ENCODE peak calls at places on chromosomes 2 and 18, in six cellular contexts. P is nephron progenitor cell, U is fibroblast of lung, W is A549, M is astrocyte of the spinal cord, C is left lung. R is an unnamed sample.

GRCh38 chr2:175815537-175815936 is 186.5 kb downstream of the LNPK start:
- DNase-seq in W (no peak), P (no peak), U (peak; percentile 50), M (no peak), C (no peak), R (no peak)

GRCh38 chr2:181904022-181904632 is 12.6 kb downstream of the ITPRID2 start:
- DNase-seq in P (peak; percentile 4), W (peak; percentile 15), C (no peak), U (peak; percentile 39), M (peak; percentile 68), R (no peak)

GRCh38 chr2:120794716-120795115 is 59.0 kb downstream of the GLI2 start:
- DNase-seq in P (no peak), C (no peak), M (no peak), W (no peak), U (peak; percentile 72), R (no peak)

GRCh38 chr18:2848145-2848878 is 1.5 kb downstream of the EMILIN2 start:
- DNase-seq in W (no peak), P (no peak), M (peak; percentile 9), U (no peak), C (no peak), R (no peak)

GRCh38 chr2:175136334-175137215 is 31.4 kb downstream of the ATF2 start:
- DNase-seq in U (no peak), C (no peak), M (no peak), W (no peak), P (no peak), R (no peak)

GRCh38 chr2:162840598-162841246 is 2.2 kb upstream of the KCNH7 start:
- DNase-seq in U (peak; percentile 78), M (peak; percentile 82), C (peak; percentile 36), P (peak; percentile 84), W (peak; percentile 4), R (no peak)

GRCh38 chr18:34631071-34631470 is 79.0 kb upstream of the DTNA start:
- DNase-seq in P (no peak), M (no peak), W (no peak), U (no peak), C (no peak), R (no peak)

GRCh38 chr2:232331071-232331470 is 47.5 kb upstream of the ALPP start:
- DNase-seq in C (peak; percentile 29), M (no peak), P (no peak), W (no peak), U (no peak), R (peak; percentile 40)

GRCh38 chr2:119319593-119319992 is 47.0 kb downstream of the C2orf76 start:
- DNase-seq in U (no peak), P (no peak), C (no peak), M (no peak), W (no peak), R (no peak)

GRCh38 chr2:148893906-148894305 is 18.9 kb downstream of the KIF5C start:
- DNase-seq in U (no peak), P (no peak), C (no peak), M (no peak), W (no peak), R (no peak)
- TF ChIP-seq CTCF in U (no peak), P (no peak), C (no peak), M (no peak), W (no peak), R (no peak)

GRCh38 chr18:13139885-13140450 is 78.6 kb upstream of the LDLRAD4 start:
- DNase-seq in W (no peak), P (no peak), C (no peak), U (no peak), M (no peak), R (no peak)
- TF ChIP-seq CTCF in W (no peak), P (no peak), C (no peak), U (no peak), M (no peak), R (no peak)

DNA sequence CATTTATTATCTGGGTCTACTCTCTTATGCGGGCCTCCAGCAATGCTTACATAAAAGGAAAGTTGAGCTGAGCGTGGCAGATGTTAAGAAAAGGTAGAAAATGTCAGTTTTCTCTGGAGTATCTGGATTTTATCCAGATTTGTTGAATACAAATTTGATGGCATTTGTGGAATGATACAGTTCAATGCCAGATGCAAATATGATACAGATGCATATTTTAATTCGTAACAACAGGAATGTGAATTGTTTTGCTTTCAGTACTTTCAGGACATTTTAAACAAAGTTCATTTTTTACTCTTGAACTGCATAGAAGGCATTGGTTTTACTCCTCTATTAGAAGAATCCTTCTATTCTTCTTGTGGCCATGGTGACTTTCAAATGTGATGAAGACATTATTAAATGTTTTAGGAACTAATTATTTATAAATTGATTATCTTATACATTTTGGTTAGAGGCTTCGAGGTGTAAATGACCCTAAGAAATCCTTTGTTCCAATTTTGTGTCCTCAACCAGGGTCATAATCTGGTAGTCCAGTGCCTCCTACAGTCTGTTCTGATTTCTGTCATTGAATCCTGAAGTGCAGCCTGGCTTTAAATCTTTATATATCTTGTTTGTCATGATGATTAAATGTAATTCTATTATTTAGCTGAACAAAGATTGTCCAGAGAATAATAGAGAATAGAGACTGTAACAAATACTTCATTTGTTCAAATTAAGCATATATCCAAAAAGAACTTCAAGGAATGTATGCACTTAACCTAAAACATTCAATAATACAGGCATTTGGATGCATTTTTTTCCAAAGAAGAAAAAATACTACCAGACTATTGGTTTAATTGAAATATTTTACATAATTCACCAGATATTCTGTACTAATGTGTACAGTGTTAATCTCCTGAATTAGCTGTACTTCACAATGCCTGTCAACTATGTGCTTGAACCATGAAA is 90.0 kb downstream of the PRPF40A start:
- DNase-seq in C (no peak), P (no peak), U (peak; percentile 42), W (peak; percentile 14), M (peak; percentile 55), R (no peak)
- TF ChIP-seq CTCF in C (peak; percentile 33), P (no peak), U (peak; percentile 70), W (peak; percentile 81), M (peak; percentile 58), R (peak; percentile 84)

GRCh38 chr18:57859314-57859713 is 56.2 kb upstream of the ATP8B1 start:
- DNase-seq in U (no peak), P (no peak), M (peak; percentile 14), W (peak; percentile 27), C (no peak), R (no peak)
- TF ChIP-seq CTCF in U (no peak), P (peak; percentile 31), M (peak; percentile 54), W (peak; percentile 19), C (peak; percentile 19), R (peak; percentile 69)

DNA sequence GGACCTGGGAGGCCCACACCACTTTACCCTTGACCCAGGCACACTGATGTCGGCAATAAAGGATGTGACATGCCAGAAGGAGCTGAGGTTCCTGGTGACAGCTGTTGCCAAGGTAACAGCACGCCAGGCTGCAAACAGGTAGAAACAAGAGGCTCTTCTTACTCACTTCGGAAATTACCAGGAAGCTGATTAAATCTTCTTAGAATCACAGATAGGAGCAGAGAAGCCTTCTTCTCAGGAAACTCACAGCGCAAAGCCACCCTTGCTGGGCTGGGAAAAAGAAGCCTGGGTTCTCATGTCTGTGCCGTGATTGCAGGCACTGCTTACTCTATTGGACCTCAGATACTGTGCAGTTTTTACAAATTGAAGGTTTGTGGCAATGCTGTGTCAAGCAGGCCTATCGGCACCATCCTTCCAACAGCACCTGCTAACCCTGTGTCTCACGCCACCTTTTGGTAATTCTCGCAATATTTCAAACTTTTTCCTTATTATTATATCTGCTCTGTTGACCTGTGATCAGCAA is 61.0 kb upstream of the TAF1B start:
- DNase-seq in U (no peak), C (no peak), W (no peak), P (no peak), M (no peak), R (no peak)
- TF ChIP-seq CTCF in U (no peak), C (no peak), W (peak; percentile 46), P (no peak), M (no peak), R (no peak)

GRCh38 chr2:222859786-222860726 is 780 bp upstream of the ACSL3 start:
- DNase-seq in P (peak; percentile 10), M (peak; percentile 54), U (peak; percentile 53), C (peak; percentile 57), W (peak; percentile 42), R (peak; percentile 49)

GRCh38 chr2:222862068-222862914 is 1.5 kb downstream of the ACSL3 start:
- DNase-seq in P (no peak), C (no peak), M (peak; percentile 61), W (no peak), U (peak; percentile 57), R (no peak)

GRCh38 chr2:222861411-222862067 is 703 bp downstream of the ACSL3 start:
- DNase-seq in U (peak; percentile 37), C (peak; percentile 52), W (no peak), P (no peak), M (peak; percentile 32), R (no peak)

GRCh38 chr2:222862915-222863544 is 2.2 kb downstream of the ACSL3 start:
- DNase-seq in M (no peak), W (no peak), C (no peak), U (peak; percentile 12), P (no peak), R (no peak)

GRCh38 chr2:222860740-222861410 is at the start of gene ACSL3:
- DNase-seq in M (peak; percentile 95), P (peak; percentile 98), W (peak; percentile 82), U (peak; percentile 94), C (peak; percentile 98), R (peak; percentile 94)
- TF ChIP-seq CTCF in M (no peak), P (no peak), W (no peak), U (no peak), C (no peak), R (peak; percentile 12)

DNA sequence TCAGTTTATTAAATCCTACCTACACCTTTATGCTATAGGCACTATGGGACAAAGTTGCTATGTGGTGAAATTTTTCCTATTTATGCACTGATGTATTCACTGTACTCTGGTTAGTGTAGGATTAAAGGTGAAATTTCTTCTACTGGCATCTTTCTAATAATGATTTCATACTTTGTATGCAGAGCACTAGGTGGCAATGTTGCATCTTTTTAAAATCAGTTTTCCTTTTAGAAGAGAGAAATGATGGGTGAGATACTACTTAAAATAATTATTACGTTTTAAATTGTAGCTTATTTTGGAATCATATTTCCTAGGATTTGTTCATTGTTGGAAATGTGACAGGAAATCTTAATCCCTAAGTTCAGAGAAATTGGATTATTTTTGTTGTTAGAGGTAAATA is 150.9 kb downstream of the CD8B2 start:
- DNase-seq in U (peak; percentile 1), W (no peak), P (no peak), M (peak; percentile 20), C (no peak), R (no peak)
- TF ChIP-seq CTCF in U (no peak), W (peak; percentile 69), P (peak; percentile 50), M (peak; percentile 28), C (peak; percentile 21), R (no peak)